ENCODE peak calls at places on chromosomes 7 and 10, in seven cellular contexts. A is breast epithelium, Z is heart right ventricle, O is body of pancreas, I is NB4, H is T-helper 2 cell, K is NCI-H2081. Y is an unnamed sample.
A peak's percentile ranks its signal among the peaks of the same experiment; 100 is the strongest.

GRCh38 chr10:101769541-101770180 is 6.3 kb downstream of the FGF8 start:
- DNase-seq in A (no peak), Z (no peak), O (no peak), I (no peak), H (no peak), K (no peak), Y (no peak)

GRCh38 chr10:16116404-16117304 is 256.3 kb upstream of the MINDY3 start:
- DNase-seq in A (no peak), Z (no peak), O (peak; percentile 12), I (peak; percentile 57), H (no peak), K (peak; percentile 28), Y (no peak)

GRCh38 chr10:106576534-106576933 is 588.0 kb downstream of the SORCS1 start:
- DNase-seq in A (no peak), Z (no peak), O (no peak), I (no peak), H (no peak), K (no peak), Y (no peak)

GRCh38 chr10:31072453-31072852 is 40.8 kb upstream of the ZNF438 start:
- DNase-seq in A (no peak), Z (no peak), O (no peak), I (no peak), H (no peak), K (no peak), Y (no peak)

GRCh38 chr7:18357691-18358090 is 137.9 kb upstream of the HDAC9 start:
- DNase-seq in A (no peak), Z (no peak), O (no peak), I (peak; percentile 17), H (no peak), K (peak; percentile 6), Y (no peak)

GRCh38 chr10:54613162-54613561 is 187.9 kb downstream of the PCDH15 start:
- DNase-seq in A (no peak), Z (no peak), O (no peak), I (no peak), H (no peak), K (no peak), Y (no peak)

GRCh38 chr7:67821116-67821515 is 824.5 kb downstream of the TYW1 start:
- DNase-seq in A (no peak), Z (no peak), O (no peak), I (no peak), H (no peak), K (no peak), Y (no peak)

GRCh38 chr10:110733256-110733952 is 89.3 kb downstream of the RBM20 start:
- DNase-seq in A (no peak), Z (no peak), O (peak; percentile 56), I (peak; percentile 12), H (no peak), K (no peak), Y (no peak)

GRCh38 chr7:71937840-71938371 is 474.2 kb downstream of the CALN1 start:
- DNase-seq in A (no peak), Z (no peak), O (no peak), I (peak; percentile 58), H (no peak), K (no peak), Y (no peak)

GRCh38 chr7:44284216-44284615 is 41.2 kb downstream of the CAMK2B start:
- DNase-seq in A (peak; percentile 31), Z (peak; percentile 8), O (peak; percentile 12), I (peak; percentile 57), H (no peak), K (no peak), Y (peak; percentile 10)

GRCh38 chr7:127514499-127514898 is 70.9 kb downstream of the GCC1 start:
- DNase-seq in A (no peak), Z (no peak), O (peak; percentile 24), I (peak; percentile 54), H (peak; percentile 4), K (peak; percentile 60), Y (no peak)

GRCh38 chr7:121214652-121215051 is 114.1 kb upstream of the WNT16 start:
- DNase-seq in A (no peak), Z (no peak), O (no peak), I (no peak), H (no peak), K (no peak), Y (no peak)

GRCh38 chr7:722847-723246 is 3.7 kb upstream of the DNAAF5 start:
- DNase-seq in A (no peak), Z (no peak), O (no peak), I (no peak), H (no peak), K (no peak), Y (no peak)

GRCh38 chr10:5512881-5513698 is 11.7 kb upstream of the CALML3 start:
- DNase-seq in A (peak; percentile 39), Z (no peak), O (no peak), I (no peak), H (no peak), K (no peak), Y (no peak)

GRCh38 chr10:96556003-96556402 is 30.8 kb downstream of the TM9SF3 start:
- DNase-seq in A (no peak), Z (no peak), O (peak; percentile 15), I (peak; percentile 44), H (no peak), K (no peak), Y (no peak)

GRCh38 chr10:71998840-71999194 is 34.6 kb downstream of the CHST3 start:
- DNase-seq in A (no peak), Z (peak; percentile 55), O (peak; percentile 49), I (peak; percentile 19), H (no peak), K (no peak), Y (no peak)

GRCh38 chr10:99926925-99927718 is 82.6 kb downstream of the DNMBP start:
- DNase-seq in A (no peak), Z (peak; percentile 50), O (peak; percentile 64), I (no peak), H (no peak), K (no peak), Y (no peak)

GRCh38 chr10:12848439-12849173 is 152.9 kb downstream of the CCDC3 start:
- DNase-seq in A (no peak), Z (no peak), O (no peak), I (no peak), H (no peak), K (no peak), Y (no peak)

GRCh38 chr7:5420841-5421625 is 2.6 kb downstream of the TNRC18 start:
- DNase-seq in A (no peak), Z (peak; percentile 48), O (peak; percentile 20), I (peak; percentile 69), H (no peak), K (no peak), Y (no peak)

GRCh38 chr7:23264916-23265458 is 18.4 kb downstream of the GPNMB start:
- DNase-seq in A (no peak), Z (no peak), O (no peak), I (no peak), H (no peak), K (no peak), Y (no peak)

GRCh38 chr7:87427289-87427688 is 48.2 kb downstream of the ABCB4 start:
- DNase-seq in A (no peak), Z (no peak), O (peak; percentile 22), I (no peak), H (no peak), K (no peak), Y (no peak)

Y was measured in omental fat pad.